ENCODE peak calls at places on chromosomes 5 and 9, in seven cellular contexts. S, Q, X, U, C, I and N are unnamed samples.
A peak's percentile ranks its signal among the peaks of the same experiment; 100 is the strongest.

GRCh38 chr5:6728011-6728794 is 15.0 kb downstream of the TENT4A start:
- DNase-seq in S (no peak), Q (no peak), X (no peak), U (peak; percentile 84), C (no peak), I (no peak), N (no peak)

GRCh38 chr9:35910613-35911488 is 1.6 kb downstream of the SPAAR start:
- DNase-seq in S (no peak), Q (peak; percentile 80), X (peak; percentile 66), U (peak; percentile 67), C (no peak), I (no peak), N (no peak)

GRCh38 chr5:88729476-88730182 is 153.4 kb downstream of the MEF2C start:
- DNase-seq in S (no peak), Q (no peak), X (peak; percentile 75), U (peak; percentile 82), C (peak; percentile 51), I (peak; percentile 59), N (peak; percentile 80)

GRCh38 chr5:68285857-68286611 is 70.5 kb downstream of the PIK3R1 start:
- DNase-seq in S (no peak), Q (no peak), X (peak; percentile 44), U (peak; percentile 73), C (no peak), I (no peak), N (peak; percentile 24)

GRCh38 chr9:123927625-123928308 is 2.2 kb downstream of the DENND1A start:
- DNase-seq in S (no peak), Q (no peak), X (no peak), U (peak; percentile 41), C (no peak), I (no peak), N (no peak)

GRCh38 chr5:151345808-151346478 is 1.4 kb downstream of the SLC36A2 start:
- DNase-seq in S (no peak), Q (no peak), X (no peak), U (no peak), C (no peak), I (no peak), N (no peak)

GRCh38 chr5:149229298-149229937 is 42.2 kb upstream of the AFAP1L1 start:
- DNase-seq in S (no peak), Q (no peak), X (no peak), U (no peak), C (no peak), I (no peak), N (no peak)

GRCh38 chr5:62496876-62497275 is 81.7 kb upstream of the LRRC70 start:
- DNase-seq in S (no peak), Q (no peak), X (no peak), U (no peak), C (no peak), I (no peak), N (no peak)

GRCh38 chr9:135391759-135392158 is 87.8 kb upstream of the PPP1R26 start:
- DNase-seq in S (no peak), Q (no peak), X (no peak), U (no peak), C (no peak), I (no peak), N (no peak)

GRCh38 chr5:17305964-17306725 is 88.7 kb downstream of the BASP1 start:
- DNase-seq in S (no peak), Q (no peak), X (no peak), U (no peak), C (no peak), I (no peak), N (no peak)

GRCh38 chr5:137954131-137954879 is 65.0 kb downstream of the PKD2L2 start:
- DNase-seq in S (no peak), Q (no peak), X (no peak), U (no peak), C (no peak), I (peak; percentile 63), N (no peak)

GRCh38 chr5:95304706-95305105 is 19.8 kb upstream of the MCTP1 start:
- DNase-seq in S (no peak), Q (no peak), X (no peak), U (no peak), C (no peak), I (no peak), N (no peak)

GRCh38 chr9:93259490-93260289 is 75.8 kb downstream of the WNK2 start:
- DNase-seq in S (peak; percentile 3), Q (peak; percentile 50), X (no peak), U (no peak), C (peak; percentile 25), I (no peak), N (no peak)

GRCh38 chr5:138738399-138738798 is 14.8 kb upstream of the CTNNA1 start:
- DNase-seq in S (no peak), Q (peak; percentile 7), X (no peak), U (no peak), C (no peak), I (no peak), N (no peak)

GRCh38 chr5:178674334-178674733 is 47.5 kb upstream of the CLK4 start:
- DNase-seq in S (no peak), Q (no peak), X (no peak), U (no peak), C (no peak), I (no peak), N (no peak)

DNA sequence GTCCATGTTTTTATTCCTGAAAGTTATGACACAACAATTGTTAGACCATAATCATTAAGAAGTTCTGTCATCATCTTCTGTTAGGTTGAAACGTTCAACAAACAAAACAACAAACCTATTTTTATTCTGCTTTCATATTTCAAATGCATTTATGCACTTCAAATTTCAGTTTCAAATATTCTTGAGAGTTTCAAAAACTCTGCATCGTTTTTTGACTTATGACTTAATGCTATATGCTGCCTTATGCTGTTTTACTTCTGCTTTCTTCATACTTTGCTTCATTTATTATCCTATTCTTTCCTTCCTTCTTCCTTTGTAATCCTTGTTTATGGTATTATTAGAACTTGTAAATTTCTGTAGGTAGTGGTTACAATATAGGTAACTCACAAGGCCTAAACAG is 95.0 kb downstream of the PCSK1 start:
- DNase-seq in S (no peak), Q (no peak), X (no peak), U (no peak), C (no peak), I (no peak), N (no peak)
- H3K27ac ChIP-seq in S (no peak overlapping the region), Q (no peak overlapping the region), X (no peak overlapping the region), U (no peak overlapping the region), C (no peak overlapping the region), I (no peak overlapping the region), N (no peak overlapping the region)

GRCh38 chr9:120889606-120890396 is 12.8 kb upstream of the PHF19 start:
- DNase-seq in S (no peak), Q (no peak), X (no peak), U (no peak), C (no peak), I (no peak), N (no peak)
- H3K27ac ChIP-seq in S (peak overlapping the region; percentile 90), Q (peak overlapping the region; percentile 71), X (no peak overlapping the region), U (peak overlapping the region; percentile 98), C (no peak overlapping the region), I (no peak overlapping the region), N (no peak overlapping the region)

GRCh38 chr5:143471666-143472411 is 68.4 kb upstream of the NR3C1 start:
- DNase-seq in S (no peak), Q (no peak), X (no peak), U (no peak), C (no peak), I (no peak), N (no peak)
- H3K27ac ChIP-seq in S (no peak overlapping the region), Q (no peak overlapping the region), X (no peak overlapping the region), U (no peak overlapping the region), C (no peak overlapping the region), I (peak overlapping the region; percentile 40), N (no peak overlapping the region)

GRCh38 chr5:119331566-119332095 is 24.2 kb upstream of the TNFAIP8 start:
- DNase-seq in S (no peak), Q (no peak), X (no peak), U (no peak), C (no peak), I (no peak), N (no peak)
- H3K27ac ChIP-seq in S (peak overlapping the region; percentile 78), Q (peak overlapping the region; percentile 55), X (no peak overlapping the region), U (peak overlapping the region; percentile 99), C (no peak overlapping the region), I (no peak overlapping the region), N (no peak overlapping the region)

GRCh38 chr9:708182-708555 is 133.3 kb upstream of the DMRT1 start:
- DNase-seq in S (no peak), Q (no peak), X (no peak), U (no peak), C (no peak), I (no peak), N (no peak)
- H3K27ac ChIP-seq in S (no peak overlapping the region), Q (no peak overlapping the region), X (no peak overlapping the region), U (no peak overlapping the region), C (peak overlapping the region; percentile 78), I (no peak overlapping the region), N (no peak overlapping the region)